ENCODE peak calls at places on chromosomes 3 and 15, in four cellular contexts. K is fibroblast of lung, C is left lung, E is PC-9. M is an unnamed sample.

GRCh38 chr3:12138044-12138443 is 20.7 kb downstream of the TIMP4 start:
- DNase-seq in C (no peak), K (no peak), E (peak; percentile 55), M (no peak)

GRCh38 chr15:41790756-41791546 is 16.7 kb downstream of the MAPKBP1 start:
- DNase-seq in K (peak; percentile 86), E (peak; percentile 41), C (no peak), M (peak; percentile 64)

GRCh38 chr15:68620721-68621528 is 42.1 kb downstream of the CORO2B start:
- DNase-seq in C (no peak), E (no peak), K (peak; percentile 97), M (peak; percentile 66)

GRCh38 chr3:6041894-6042293 is 819.0 kb upstream of the GRM7 start:
- DNase-seq in C (no peak), E (no peak), K (no peak), M (no peak)

GRCh38 chr3:32146669-32147315 is 40.4 kb downstream of the GPD1L start:
- DNase-seq in E (no peak), C (no peak), K (no peak), M (no peak)

GRCh38 chr3:190854062-190854461 is 8.4 kb downstream of the GMNC start:
- DNase-seq in C (no peak), E (no peak), K (no peak), M (no peak)

GRCh38 chr3:9903238-9903624 is 583 bp downstream of the IL17RE start:
- DNase-seq in C (no peak), E (no peak), K (peak; percentile 50), M (peak; percentile 26)

GRCh38 chr3:138127636-138128365 is 4.4 kb downstream of the A4GNT start:
- DNase-seq in E (no peak), K (no peak), C (no peak), M (no peak)

GRCh38 chr15:75809986-75810750 is 33.1 kb upstream of the UBE2Q2 start:
- DNase-seq in E (peak; percentile 52), C (no peak), K (peak; percentile 7), M (no peak)

GRCh38 chr3:47985376-47985775 is 30.8 kb downstream of the MAP4 start:
- DNase-seq in E (no peak), C (no peak), K (no peak), M (no peak)
- H3K4me1 ChIP-seq in E (peaks cover 16% of the 10 kb centered on the region), C (peaks cover 27% of the 10 kb centered on the region), K (peaks cover 2% of the 10 kb centered on the region), M (peaks cover 12% of the 10 kb centered on the region)

GRCh38 chr3:14842277-14842676 is 23.5 kb downstream of the FGD5 start:
- DNase-seq in E (no peak), C (no peak), K (no peak), M (no peak)
- H3K4me1 ChIP-seq in E (no peaks in the 10 kb centered on the region), C (peaks cover 18% of the 10 kb centered on the region), K (no peaks in the 10 kb centered on the region), M (no peaks in the 10 kb centered on the region)

GRCh38 chr15:88613074-88613944 is 7.8 kb upstream of the AEN start:
- DNase-seq in K (peak; percentile 49), E (no peak), C (no peak), M (no peak)

GRCh38 chr15:88609344-88609743 is 11.8 kb upstream of the AEN start:
- DNase-seq in C (no peak), K (no peak), E (no peak), M (no peak)

GRCh38 chr15:88612186-88612796 is 8.8 kb upstream of the AEN start:
- DNase-seq in E (no peak), K (no peak), C (no peak), M (no peak)

GRCh38 chr15:88608607-88609181 is 12.4 kb upstream of the AEN start:
- DNase-seq in E (no peak), C (no peak), K (no peak), M (no peak)

DNA sequence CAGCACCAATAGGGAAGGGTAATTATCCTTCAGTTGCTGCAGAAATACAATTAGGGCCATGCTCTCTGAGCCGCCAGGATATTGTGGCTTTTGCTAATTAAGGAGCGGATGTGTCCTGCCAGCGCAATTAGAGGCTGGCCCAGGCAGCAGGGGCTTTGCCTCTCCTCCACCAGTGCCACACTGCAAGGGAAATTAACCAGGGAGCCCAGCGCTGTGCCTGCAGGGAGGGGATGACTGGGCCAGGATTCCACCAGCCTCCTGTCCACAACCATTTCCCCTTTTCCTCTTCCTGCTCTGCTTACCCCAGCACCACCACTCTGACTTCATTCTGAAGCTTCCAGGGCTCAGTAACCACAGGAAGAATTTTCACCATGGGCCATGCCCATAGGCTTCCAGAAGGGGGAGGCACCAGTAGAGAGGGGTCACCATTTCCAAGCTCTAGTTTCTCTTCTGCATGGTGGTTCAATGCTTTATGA is 10.3 kb upstream of the AEN start:
- DNase-seq in C (no peak), K (peak; percentile 20), E (no peak), M (no peak)
- H3K4me1 ChIP-seq in C (no peaks in the 10 kb centered on the region), K (peaks cover 3% of the 10 kb centered on the region), E (no peaks in the 10 kb centered on the region), M (peaks cover 7% of the 10 kb centered on the region)

GRCh38 chr15:90414408-90415028 is 26.5 kb downstream of the IQGAP1 start:
- DNase-seq in K (peak; percentile 93), C (no peak), E (no peak), M (peak; percentile 58)
- H3K4me1 ChIP-seq in K (peaks cover 25% of the 10 kb centered on the region), C (peaks cover 77% of the 10 kb centered on the region), E (peaks cover 62% of the 10 kb centered on the region), M (peaks cover 44% of the 10 kb centered on the region)

GRCh38 chr3:52790337-52790736 is 4.3 kb upstream of the ITIH3 start:
- DNase-seq in C (no peak), K (no peak), E (no peak), M (no peak)
- H3K4me1 ChIP-seq in C (no peaks in the 10 kb centered on the region), K (no peaks in the 10 kb centered on the region), E (no peaks in the 10 kb centered on the region), M (no peaks in the 10 kb centered on the region)